ENCODE peak calls at places on chromosomes 6 and 20, in nine cellular contexts. T is fibroblast of mammary gland, D is GM23338, N is neural progenitor cell, F is SK-N-SH, I is colonic mucosa, Q is heart right ventricle, X is GM12864, P is hepatocyte. O is an unnamed sample.

GRCh38 chr6:155174576-155175174 is 89.1 kb upstream of the CLDN20 start:
- DNase-seq in Q (peak), D (peak), I (peak), X (peak), F (peak), P (peak), N (peak), T (peak), O (peak)

GRCh38 chr20:64256282-64256947 is 867 bp downstream of the PCMTD2 start:
- DNase-seq in X (no peak), F (no peak), D (no peak), P (no peak), N (peak), Q (no peak), T (no peak), I (no peak), O (no peak)

GRCh38 chr20:34083137-34083536 is 28.9 kb downstream of the EIF2S2 start:
- DNase-seq in F (no peak), X (no peak), P (peak), I (peak), T (peak), D (peak), N (no peak), Q (peak), O (peak)

GRCh38 chr20:35434085-35435005 is 3.7 kb downstream of the GDF5 start:
- DNase-seq in I (no peak), P (no peak), Q (peak), N (no peak), F (no peak), D (no peak), T (peak), X (no peak), O (no peak)

GRCh38 chr6:7413151-7413823 is 23.7 kb downstream of the RIOK1 start:
- DNase-seq in I (no peak), N (peak), Q (no peak), X (no peak), T (no peak), D (no peak), F (no peak), P (peak), O (no peak)

GRCh38 chr20:62816879-62817873 is at the start of gene COL9A3:
- DNase-seq in I (no peak), N (peak), X (no peak), F (peak), D (peak), Q (no peak), P (peak), T (no peak), O (no peak)

GRCh38 chr6:33856655-33857054 is 52.9 kb upstream of the MLN start:
- DNase-seq in I (no peak), T (no peak), N (no peak), D (no peak), F (no peak), Q (no peak), P (no peak), X (peak), O (no peak)

GRCh38 chr6:156787569-156788492 is 10.7 kb downstream of the ARID1B start:
- DNase-seq in F (no peak), P (no peak), I (no peak), D (peak), Q (no peak), T (no peak), N (peak), X (no peak), O (no peak)

GRCh38 chr6:157029980-157030690 is 253.0 kb downstream of the ARID1B start:
- DNase-seq in T (peak), D (no peak), X (no peak), F (no peak), N (no peak), P (no peak), I (no peak), Q (no peak), O (no peak)

GRCh38 chr6:73644941-73645591 is 8.7 kb downstream of the SLC17A5 start:
- DNase-seq in X (no peak), Q (no peak), D (no peak), F (no peak), I (no peak), T (peak), P (no peak), N (no peak), O (no peak)

GRCh38 chr20:52008874-52009273 is 182.7 kb downstream of the ZFP64 start:
- DNase-seq in T (no peak), X (no peak), F (no peak), P (no peak), D (no peak), I (no peak), N (no peak), Q (no peak), O (no peak)

GRCh38 chr6:154380733-154381132 is 24.1 kb upstream of the IPCEF1 start:
- DNase-seq in F (no peak), X (no peak), T (no peak), P (no peak), D (no peak), Q (no peak), I (no peak), N (no peak), O (no peak)

GRCh38 chr6:154341326-154341725 is 15.3 kb downstream of the IPCEF1 start:
- DNase-seq in N (no peak), F (no peak), Q (no peak), D (no peak), P (no peak), I (no peak), X (no peak), T (no peak), O (no peak)

GRCh38 chr6:384898-385297 is 6.7 kb upstream of the IRF4 start:
- DNase-seq in D (no peak), F (no peak), Q (no peak), P (no peak), N (no peak), T (no peak), I (no peak), X (no peak), O (no peak)

GRCh38 chr20:46230811-46231282 is 77.5 kb downstream of the CDH22 start:
- DNase-seq in F (no peak), P (peak), I (no peak), T (peak), Q (no peak), X (no peak), N (peak), D (peak), O (peak)

GRCh38 chr6:6925391-6926164 is 182.2 kb upstream of the RREB1 start:
- DNase-seq in F (no peak), P (no peak), N (no peak), Q (no peak), D (no peak), X (no peak), T (peak), I (no peak), O (no peak)

GRCh38 chr6:158031191-158031444 is 49.5 kb downstream of the SYNJ2 start:
- DNase-seq in N (no peak), Q (no peak), T (no peak), F (no peak), P (no peak), D (no peak), X (no peak), I (no peak), O (no peak)

GRCh38 chr6:11437824-11438459 is 99.6 kb upstream of the TMEM170B start:
- DNase-seq in P (no peak), I (no peak), F (no peak), T (peak), Q (no peak), N (no peak), X (no peak), D (no peak), O (no peak)

GRCh38 chr6:22024973-22025467 is 271.8 kb downstream of the PRL start:
- DNase-seq in P (no peak), D (no peak), F (no peak), T (no peak), I (no peak), N (no peak), X (no peak), Q (no peak), O (no peak)

GRCh38 chr6:109896333-109896732 is 81.8 kb upstream of the GPR6 start:
- DNase-seq in D (no peak), I (no peak), Q (no peak), P (no peak), F (no peak), X (no peak), N (no peak), T (peak), O (no peak)

GRCh38 chr6:26627843-26628242 is 31.1 kb downstream of the ABT1 start:
- DNase-seq in F (no peak), X (no peak), D (no peak), Q (no peak), T (no peak), P (no peak), N (no peak), I (no peak), O (no peak)

GRCh38 chr20:20972490-20972889 is 133.7 kb downstream of the LINC00237 start:
- DNase-seq in T (no peak), D (no peak), Q (no peak), F (no peak), X (no peak), N (no peak), P (no peak), I (no peak), O (no peak)

GRCh38 chr6:137217801-137218472 is 1.2 kb downstream of the IFNGR1 start:
- DNase-seq in Q (peak), F (no peak), I (peak), T (peak), X (no peak), N (no peak), D (no peak), P (peak), O (no peak)

GRCh38 chr6:21808551-21809181 is 215.1 kb downstream of the SOX4 start:
- DNase-seq in T (peak), X (no peak), N (no peak), P (peak), I (peak), F (no peak), D (no peak), Q (peak), O (peak)

GRCh38 chr6:334536-334935 is 42.2 kb downstream of the DUSP22 start:
- DNase-seq in T (no peak), F (no peak), I (no peak), Q (no peak), X (no peak), D (no peak), P (no peak), N (no peak), O (no peak)

GRCh38 chr6:111253999-111254778 is 166.9 kb downstream of the SLC16A10 start:
- DNase-seq in T (no peak), X (no peak), F (no peak), D (peak), I (no peak), Q (no peak), P (no peak), N (no peak), O (no peak)

GRCh38 chr20:24934716-24935115 is 14.4 kb upstream of the CST7 start:
- DNase-seq in X (no peak), P (no peak), I (peak), Q (no peak), T (no peak), D (no peak), F (no peak), N (no peak), O (no peak)
- TF ChIP-seq CTCF in X (no peak), P (no peak), I (no peak), Q (no peak), T (no peak), D (no peak), F (no peak), N (no peak), O (no peak)

GRCh38 chr6:31813463-31813849 is 1.6 kb downstream of the HSPA1L start:
- DNase-seq in I (no peak), X (no peak), T (no peak), P (no peak), Q (no peak), N (no peak), F (no peak), D (no peak), O (no peak)
- H3K4me3 ChIP-seq in I (no peak), X (no peak), T (no peak), P (no peak), Q (peak), N (no peak), F (no peak), D (peak), O (no peak)

GRCh38 chr20:11275740-11276139 is 601.9 kb upstream of the JAG1 start:
- DNase-seq in Q (no peak), T (no peak), D (no peak), N (no peak), I (no peak), X (no peak), P (no peak), F (no peak), O (no peak)
- TF ChIP-seq CTCF in Q (no peak), T (no peak), D (no peak), N (no peak), I (no peak), X (no peak), P (no peak), F (no peak), O (no peak)

GRCh38 chr6:31163922-31164321 is 5.5 kb downstream of the TCF19 start:
- DNase-seq in T (peak), D (no peak), N (no peak), P (no peak), F (no peak), Q (no peak), X (no peak), I (no peak), O (no peak)
- H3K4me3 ChIP-seq in T (no peak), D (no peak), N (no peak), P (no peak), F (no peak), Q (no peak), X (no peak), I (no peak), O (no peak)